ENCODE peak calls at places on chromosomes 12 and 14, in ten cellular contexts. One of them, this sample, is unnamed.

GRCh38 chr14:104136472-104137296 is 1.7 kb upstream of the KIF26A start:
- DNase-seq in upper lobe of right lung: peak
- DNase-seq in NCI-H1105: no peak
- DNase-seq in amniotic stem cell: no peak
- DNase-seq in EL: no peak
- DNase-seq in AG08396: no peak
- DNase-seq in T-helper 9 cell: no peak
- DNase-seq in SW 1271: no peak
- DNase-seq in AG04450: no peak
- DNase-seq in A172: no peak
- DNase-seq in this sample: no peak

GRCh38 chr12:5170894-5171293 is 127.2 kb downstream of the KCNA5 start:
- DNase-seq in AG04450: no peak
- DNase-seq in AG08396: no peak
- DNase-seq in SW 1271: no peak
- DNase-seq in EL: no peak
- DNase-seq in T-helper 9 cell: no peak
- DNase-seq in amniotic stem cell: no peak
- DNase-seq in upper lobe of right lung: no peak
- DNase-seq in NCI-H1105: no peak
- DNase-seq in A172: no peak
- DNase-seq in this sample: no peak

GRCh38 chr14:32319368-32320049 is 9.6 kb upstream of the AKAP6 start:
- DNase-seq in SW 1271: no peak
- DNase-seq in A172: peak
- DNase-seq in upper lobe of right lung: no peak
- DNase-seq in T-helper 9 cell: no peak
- DNase-seq in amniotic stem cell: no peak
- DNase-seq in NCI-H1105: no peak
- DNase-seq in EL: no peak
- DNase-seq in AG04450: no peak
- DNase-seq in AG08396: no peak
- DNase-seq in this sample: no peak

GRCh38 chr12:89742337-89743022 is 33.8 kb upstream of the ATP2B1 start:
- DNase-seq in EL: no peak
- DNase-seq in A172: no peak
- DNase-seq in amniotic stem cell: no peak
- DNase-seq in T-helper 9 cell: no peak
- DNase-seq in NCI-H1105: no peak
- DNase-seq in upper lobe of right lung: no peak
- DNase-seq in SW 1271: no peak
- DNase-seq in AG04450: no peak
- DNase-seq in AG08396: no peak
- DNase-seq in this sample: no peak

GRCh38 chr12:53071591-53072551 is 7.3 kb downstream of the SPRYD3 start:
- DNase-seq in A172: no peak
- DNase-seq in T-helper 9 cell: no peak
- DNase-seq in NCI-H1105: peak
- DNase-seq in AG04450: no peak
- DNase-seq in upper lobe of right lung: peak
- DNase-seq in amniotic stem cell: no peak
- DNase-seq in AG08396: no peak
- DNase-seq in EL: no peak
- DNase-seq in SW 1271: no peak
- DNase-seq in this sample: no peak

GRCh38 chr14:22266141-22266442 is 322.9 kb downstream of the DAD1 start:
- DNase-seq in SW 1271: no peak
- DNase-seq in amniotic stem cell: no peak
- DNase-seq in EL: no peak
- DNase-seq in AG04450: no peak
- DNase-seq in NCI-H1105: no peak
- DNase-seq in AG08396: no peak
- DNase-seq in A172: no peak
- DNase-seq in T-helper 9 cell: no peak
- DNase-seq in upper lobe of right lung: no peak
- DNase-seq in this sample: no peak

GRCh38 chr12:31317471-31318397 is 8.2 kb downstream of the SINHCAF start:
- DNase-seq in upper lobe of right lung: no peak
- DNase-seq in EL: peak
- DNase-seq in SW 1271: no peak
- DNase-seq in NCI-H1105: no peak
- DNase-seq in amniotic stem cell: no peak
- DNase-seq in T-helper 9 cell: no peak
- DNase-seq in A172: peak
- DNase-seq in AG04450: no peak
- DNase-seq in AG08396: no peak
- DNase-seq in this sample: no peak

GRCh38 chr14:69208665-69209064 is 17.4 kb downstream of the EXD2 start:
- DNase-seq in EL: no peak
- DNase-seq in AG08396: no peak
- DNase-seq in upper lobe of right lung: no peak
- DNase-seq in T-helper 9 cell: no peak
- DNase-seq in amniotic stem cell: no peak
- DNase-seq in NCI-H1105: no peak
- DNase-seq in SW 1271: no peak
- DNase-seq in A172: no peak
- DNase-seq in AG04450: no peak
- DNase-seq in this sample: no peak

GRCh38 chr14:87306770-87307169 is 686.2 kb downstream of the GALC start:
- DNase-seq in NCI-H1105: no peak
- DNase-seq in upper lobe of right lung: no peak
- DNase-seq in AG08396: no peak
- DNase-seq in EL: no peak
- DNase-seq in T-helper 9 cell: no peak
- DNase-seq in amniotic stem cell: no peak
- DNase-seq in AG04450: no peak
- DNase-seq in A172: no peak
- DNase-seq in SW 1271: no peak
- DNase-seq in this sample: no peak

GRCh38 chr12:47822386-47822785 is 2.7 kb upstream of the HDAC7 start:
- DNase-seq in AG04450: no peak
- DNase-seq in EL: no peak
- DNase-seq in NCI-H1105: no peak
- DNase-seq in amniotic stem cell: no peak
- DNase-seq in upper lobe of right lung: no peak
- DNase-seq in SW 1271: no peak
- DNase-seq in AG08396: no peak
- DNase-seq in A172: no peak
- DNase-seq in T-helper 9 cell: no peak
- DNase-seq in this sample: no peak

GRCh38 chr14:100015251-100015655 is 50.0 kb upstream of the EVL start:
- DNase-seq in upper lobe of right lung: no peak
- DNase-seq in AG04450: no peak
- DNase-seq in T-helper 9 cell: no peak
- DNase-seq in EL: no peak
- DNase-seq in amniotic stem cell: no peak
- DNase-seq in AG08396: no peak
- DNase-seq in A172: no peak
- DNase-seq in NCI-H1105: no peak
- DNase-seq in SW 1271: no peak
- DNase-seq in this sample: no peak

GRCh38 chr14:20413785-20414117 is 450 bp upstream of the TEP1 start:
- DNase-seq in AG08396: no peak
- DNase-seq in T-helper 9 cell: no peak
- DNase-seq in amniotic stem cell: no peak
- DNase-seq in upper lobe of right lung: no peak
- DNase-seq in SW 1271: peak
- DNase-seq in A172: no peak
- DNase-seq in NCI-H1105: no peak
- DNase-seq in EL: no peak
- DNase-seq in AG04450: no peak
- DNase-seq in this sample: peak

GRCh38 chr14:74480051-74480450 is 13.1 kb downstream of the NPC2 start:
- DNase-seq in amniotic stem cell: no peak
- DNase-seq in T-helper 9 cell: no peak
- DNase-seq in A172: no peak
- DNase-seq in AG08396: no peak
- DNase-seq in AG04450: no peak
- DNase-seq in upper lobe of right lung: no peak
- DNase-seq in EL: no peak
- DNase-seq in SW 1271: no peak
- DNase-seq in NCI-H1105: no peak
- DNase-seq in this sample: no peak

GRCh38 chr12:109947511-109947910 is 47.4 kb downstream of the TCHP start:
- DNase-seq in NCI-H1105: no peak
- DNase-seq in amniotic stem cell: no peak
- DNase-seq in upper lobe of right lung: no peak
- DNase-seq in EL: peak
- DNase-seq in AG08396: no peak
- DNase-seq in A172: peak
- DNase-seq in AG04450: no peak
- DNase-seq in SW 1271: no peak
- DNase-seq in T-helper 9 cell: no peak
- DNase-seq in this sample: no peak

GRCh38 chr14:68397371-68397779 is 395.5 kb downstream of the ZFP36L1 start:
- DNase-seq in A172: no peak
- DNase-seq in SW 1271: no peak
- DNase-seq in T-helper 9 cell: no peak
- DNase-seq in upper lobe of right lung: peak
- DNase-seq in NCI-H1105: no peak
- DNase-seq in amniotic stem cell: no peak
- DNase-seq in AG04450: no peak
- DNase-seq in AG08396: no peak
- DNase-seq in EL: no peak
- DNase-seq in this sample: no peak

GRCh38 chr14:37048666-37049071 is 123.7 kb downstream of the SLC25A21 start:
- DNase-seq in NCI-H1105: no peak
- DNase-seq in EL: no peak
- DNase-seq in AG04450: no peak
- DNase-seq in AG08396: no peak
- DNase-seq in upper lobe of right lung: no peak
- DNase-seq in SW 1271: no peak
- DNase-seq in A172: peak
- DNase-seq in amniotic stem cell: no peak
- DNase-seq in T-helper 9 cell: no peak
- DNase-seq in this sample: no peak

GRCh38 chr14:63375772-63376171 is 57.0 kb upstream of the GPHB5 start:
- DNase-seq in T-helper 9 cell: no peak
- DNase-seq in EL: no peak
- DNase-seq in upper lobe of right lung: no peak
- DNase-seq in amniotic stem cell: no peak
- DNase-seq in AG04450: peak
- DNase-seq in SW 1271: no peak
- DNase-seq in NCI-H1105: no peak
- DNase-seq in A172: no peak
- DNase-seq in AG08396: no peak
- DNase-seq in this sample: no peak

GRCh38 chr14:49218436-49219092 is 367.6 kb downstream of the RPS29 start:
- DNase-seq in T-helper 9 cell: no peak
- DNase-seq in upper lobe of right lung: no peak
- DNase-seq in SW 1271: no peak
- DNase-seq in NCI-H1105: no peak
- DNase-seq in amniotic stem cell: no peak
- DNase-seq in AG04450: no peak
- DNase-seq in EL: no peak
- DNase-seq in AG08396: no peak
- DNase-seq in A172: no peak
- DNase-seq in this sample: no peak

GRCh38 chr12:114481200-114481535 is 75.2 kb upstream of the TBX5 start:
- DNase-seq in upper lobe of right lung: no peak
- DNase-seq in A172: no peak
- DNase-seq in SW 1271: no peak
- DNase-seq in EL: no peak
- DNase-seq in amniotic stem cell: no peak
- DNase-seq in T-helper 9 cell: no peak
- DNase-seq in AG04450: no peak
- DNase-seq in AG08396: no peak
- DNase-seq in NCI-H1105: no peak
- DNase-seq in this sample: no peak

GRCh38 chr12:63083046-63083445 is 68.0 kb downstream of the AVPR1A start:
- DNase-seq in A172: no peak
- DNase-seq in T-helper 9 cell: no peak
- DNase-seq in NCI-H1105: no peak
- DNase-seq in AG04450: no peak
- DNase-seq in upper lobe of right lung: no peak
- DNase-seq in SW 1271: no peak
- DNase-seq in EL: no peak
- DNase-seq in amniotic stem cell: no peak
- DNase-seq in AG08396: no peak
- DNase-seq in this sample: no peak

GRCh38 chr12:16347391-16348298 is at the start of gene MGST1:
- DNase-seq in NCI-H1105: peak
- DNase-seq in SW 1271: no peak
- DNase-seq in amniotic stem cell: no peak
- DNase-seq in AG04450: no peak
- DNase-seq in EL: peak
- DNase-seq in AG08396: peak
- DNase-seq in A172: peak
- DNase-seq in T-helper 9 cell: no peak
- DNase-seq in upper lobe of right lung: peak
- DNase-seq in this sample: no peak

GRCh38 chr12:106126441-106127288 is 12.1 kb downstream of the NUAK1 start:
- DNase-seq in amniotic stem cell: no peak
- DNase-seq in SW 1271: no peak
- DNase-seq in upper lobe of right lung: no peak
- DNase-seq in A172: peak
- DNase-seq in AG08396: no peak
- DNase-seq in T-helper 9 cell: no peak
- DNase-seq in EL: peak
- DNase-seq in NCI-H1105: no peak
- DNase-seq in AG04450: no peak
- DNase-seq in this sample: no peak

GRCh38 chr14:20734079-20734806 is 11.4 kb upstream of the EDDM3A start:
- DNase-seq in EL: no peak
- DNase-seq in amniotic stem cell: no peak
- DNase-seq in upper lobe of right lung: no peak
- DNase-seq in T-helper 9 cell: no peak
- DNase-seq in AG08396: no peak
- DNase-seq in A172: no peak
- DNase-seq in SW 1271: no peak
- DNase-seq in AG04450: no peak
- DNase-seq in NCI-H1105: no peak
- DNase-seq in this sample: no peak

GRCh38 chr14:55762595-55763232 is 182.7 kb downstream of the KTN1 start:
- DNase-seq in A172: no peak
- DNase-seq in T-helper 9 cell: no peak
- DNase-seq in EL: no peak
- DNase-seq in SW 1271: no peak
- DNase-seq in AG04450: no peak
- DNase-seq in NCI-H1105: no peak
- DNase-seq in amniotic stem cell: no peak
- DNase-seq in upper lobe of right lung: no peak
- DNase-seq in AG08396: no peak
- DNase-seq in this sample: no peak